ENCODE peak calls at places on chromosomes 3 and 15, in five cellular contexts. U is GM12878, A is HepG2, Y is K562, G is H1. L is an unnamed sample.

GRCh38 chr3:133821767-133822638 is 16.4 kb downstream of the SRPRB start:
- DNase-seq in U (no peak), A (peak; percentile 83), Y (peak; percentile 59), G (peak; percentile 38), L (peak; percentile 61)

GRCh38 chr3:25103391-25103790 is 324.7 kb upstream of the RARB start:
- DNase-seq in U (no peak), A (no peak), Y (no peak), G (no peak), L (no peak)

GRCh38 chr15:92821491-92822116 is 78.5 kb upstream of the CHD2 start:
- DNase-seq in U (no peak), A (no peak), Y (no peak), G (no peak), L (no peak)

GRCh38 chr3:24502690-24503089 is 8.0 kb upstream of the THRB start:
- DNase-seq in U (no peak), A (no peak), Y (peak; percentile 72), G (no peak), L (no peak)

GRCh38 chr3:32321095-32321835 is 70.4 kb upstream of the CMTM7 start:
- DNase-seq in U (no peak), A (no peak), Y (no peak), G (no peak), L (peak; percentile 48)

GRCh38 chr3:45957606-45958005 is 14.3 kb downstream of the CXCR6 start:
- DNase-seq in U (no peak), A (no peak), Y (no peak), G (no peak), L (no peak)

GRCh38 chr15:40344631-40345120 is 3.9 kb upstream of the CCDC9B start:
- DNase-seq in U (no peak), A (peak; percentile 45), Y (peak; percentile 78), G (no peak), L (peak; percentile 78)

GRCh38 chr15:53872410-53872809 is 105.8 kb upstream of the UNC13C start:
- DNase-seq in U (no peak), A (no peak), Y (no peak), G (no peak), L (no peak)

GRCh38 chr3:56904526-56905245 is 102.9 kb upstream of the ARHGEF3 start:
- DNase-seq in U (no peak), A (no peak), Y (no peak), G (no peak), L (no peak)

GRCh38 chr3:43073836-43074220 is 32.1 kb downstream of the POMGNT2 start:
- DNase-seq in U (no peak), A (no peak), Y (no peak), G (no peak), L (no peak)

GRCh38 chr3:73143821-73144237 is 82.4 kb downstream of the EBLN2 start:
- DNase-seq in U (no peak), A (no peak), Y (peak; percentile 93), G (no peak), L (no peak)

GRCh38 chr15:77064539-77065308 is 6.2 kb downstream of the TSPAN3 start:
- DNase-seq in U (no peak), A (no peak), Y (peak; percentile 42), G (no peak), L (no peak)

GRCh38 chr15:100330221-100330620 is 11.6 kb downstream of the ADAMTS17 start:
- DNase-seq in U (no peak), A (no peak), Y (no peak), G (no peak), L (no peak)

GRCh38 chr15:84669726-84670125 is 11.7 kb upstream of the NMB start:
- DNase-seq in U (no peak), A (no peak), Y (no peak), G (no peak), L (no peak)

GRCh38 chr3:98110191-98110908 is 20.2 kb upstream of the OR5H1 start:
- DNase-seq in U (no peak), A (no peak), Y (no peak), G (no peak), L (no peak)

GRCh38 chr3:120597445-120598049 is 1.4 kb downstream of the NDUFB4 start:
- DNase-seq in U (peak; percentile 25), A (no peak), Y (no peak), G (no peak), L (no peak)

GRCh38 chr3:172813462-172813861 is 62.9 kb downstream of the ECT2 start:
- DNase-seq in U (no peak), A (no peak), Y (no peak), G (no peak), L (no peak)

GRCh38 chr3:37198996-37199395 is 24.6 kb upstream of the LRRFIP2 start:
- DNase-seq in U (no peak), A (no peak), Y (no peak), G (no peak), L (no peak)

GRCh38 chr15:71261934-71262333 is 146.7 kb downstream of the THSD4 start:
- DNase-seq in U (no peak), A (no peak), Y (no peak), G (no peak), L (no peak)

GRCh38 chr3:31804251-31805051 is 176.6 kb downstream of the OSBPL10 start:
- DNase-seq in U (no peak), A (no peak), Y (no peak), G (no peak), L (no peak)

GRCh38 chr3:45312836-45313493 is 75.4 kb upstream of the LARS2 start:
- DNase-seq in U (no peak), A (no peak), Y (no peak), G (no peak), L (no peak)

GRCh38 chr3:188627652-188628051 is 473.7 kb downstream of the LPP start:
- DNase-seq in U (no peak), A (no peak), Y (no peak), G (no peak), L (no peak)

GRCh38 chr3:148319161-148319915 is 378.4 kb upstream of the AGTR1 start:
- DNase-seq in U (peak; percentile 89), A (no peak), Y (no peak), G (no peak), L (no peak)

GRCh38 chr15:66588971-66589370 is 23.2 kb upstream of the LCTL start:
- DNase-seq in U (no peak), A (no peak), Y (no peak), G (no peak), L (peak; percentile 51)

GRCh38 chr3:62586356-62586755 is 213.0 kb upstream of the FEZF2 start:
- DNase-seq in U (no peak), A (no peak), Y (no peak), G (no peak), L (no peak)

DNA sequence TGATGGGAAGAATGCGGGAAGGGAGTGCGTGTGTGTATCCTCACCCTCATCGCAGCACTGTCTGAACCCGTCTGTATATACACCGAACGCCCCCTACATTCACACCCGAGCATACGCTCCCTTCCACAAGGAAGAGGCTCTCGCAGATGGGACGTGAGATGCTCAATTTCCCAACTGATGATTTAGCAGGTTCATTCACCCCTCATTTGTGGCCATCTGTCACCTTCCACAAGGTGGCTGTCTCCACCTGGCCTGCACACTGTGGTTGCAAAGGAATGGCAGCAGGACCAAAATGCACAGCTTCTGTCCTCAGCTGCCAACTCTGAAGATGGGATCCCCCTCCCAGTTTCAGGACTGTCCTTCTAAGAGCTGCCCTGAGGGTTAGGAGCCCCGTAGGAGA is 19.4 kb upstream of the SLC6A1 start:
- DNase-seq in U (no peak), A (no peak), Y (no peak), G (no peak), L (no peak)
- TF ChIP-seq CTCF in U (no peak), A (peak; percentile 58), Y (no peak), G (no peak), L (no peak)

DNA sequence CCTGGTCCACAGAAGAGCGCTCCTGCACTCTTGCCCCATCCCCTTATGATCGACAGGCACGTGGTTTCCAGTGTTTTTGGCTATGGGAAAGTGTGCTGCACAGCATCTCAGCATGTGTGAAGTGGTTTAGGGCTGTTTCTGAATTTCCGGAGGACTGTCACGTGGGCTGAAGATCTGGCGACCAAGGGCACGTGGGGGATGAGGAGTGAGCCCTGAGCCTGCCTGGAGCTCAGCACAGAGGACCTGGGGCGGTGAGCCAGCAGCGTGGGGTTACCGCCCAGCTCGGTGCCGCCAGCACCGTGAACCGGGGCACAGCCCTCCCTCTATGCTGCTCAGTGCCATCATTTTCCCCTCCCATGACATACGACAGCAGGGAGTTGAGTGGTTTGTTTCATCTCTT is 150.2 kb downstream of the DNAJB8 start:
- DNase-seq in U (no peak), A (no peak), Y (no peak), G (no peak), L (no peak)
- TF ChIP-seq ATF2 in U (no peak), A (no peak), Y (no peak), G (no peak), L (no peak)

DNA sequence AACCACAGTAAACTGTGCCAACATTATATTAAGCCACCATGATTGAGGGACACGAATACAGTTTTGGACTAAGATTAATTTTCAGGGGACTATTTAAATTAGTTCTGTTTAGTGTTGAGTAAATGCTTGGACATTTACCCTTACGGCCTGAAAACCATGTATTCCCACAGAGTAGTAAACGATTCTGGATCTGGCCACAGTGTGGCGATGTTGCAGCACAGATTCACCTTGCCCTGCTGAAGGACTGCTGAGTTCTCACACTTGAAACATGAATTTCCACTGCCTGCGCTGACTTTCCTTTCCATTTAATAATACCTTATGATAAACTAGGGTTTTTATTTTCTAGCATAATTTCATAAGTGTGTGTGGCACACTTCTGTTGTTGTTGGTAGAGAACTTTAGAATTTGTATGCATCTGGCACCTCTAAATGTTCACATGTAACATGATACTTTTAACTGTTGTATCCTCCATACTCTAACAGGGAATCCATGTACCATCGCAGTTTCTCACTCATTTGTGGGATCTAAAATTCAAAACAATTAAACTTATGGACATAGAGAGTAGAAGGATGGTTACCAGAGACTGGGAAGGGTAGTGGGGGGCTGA is 53.9 kb downstream of the C3orf38 start:
- DNase-seq in U (peak; percentile 24), A (peak; percentile 40), Y (peak; percentile 67), G (no peak), L (peak; percentile 80)
- TF ChIP-seq CTCF in U (peak; percentile 84), A (peak; percentile 87), Y (peak; percentile 76), G (peak; percentile 90), L (peak; percentile 71)

GRCh38 chr3:107630779-107631178 is 108.0 kb downstream of the BBX start:
- DNase-seq in U (no peak), A (no peak), Y (no peak), G (no peak), L (no peak)
- TF ChIP-seq ATF2 in U (no peak), A (no peak), Y (no peak), G (no peak), L (no peak)

GRCh38 chr15:86691091-86691490 is 611.4 kb downstream of the AGBL1 start:
- DNase-seq in U (no peak), A (no peak), Y (no peak), G (no peak), L (no peak)
- TF ChIP-seq CTCF in U (no peak), A (no peak), Y (no peak), G (no peak), L (no peak)

GRCh38 chr15:85706779-85707518 is 87.8 kb downstream of the KLHL25 start:
- DNase-seq in U (peak; percentile 90), A (no peak), Y (no peak), G (no peak), L (no peak)
- TF ChIP-seq ATF2 in U (peak; percentile 61), A (no peak), Y (no peak), G (no peak), L (no peak)